ENCODE peak calls at places on chromosomes 7 and 10, in four cellular contexts. U is HEK293T, E is WTC11, J is K562. A is an unnamed sample.

GRCh38 chr10:59222788-59223187 is 46.3 kb downstream of the PHYHIPL start:
- DNase-seq in U (no peak), E (no peak), J (no peak), A (peak)

GRCh38 chr10:133058267-133059092 is 29.2 kb upstream of the ADGRA1 start:
- DNase-seq in U (no peak), E (no peak), J (no peak), A (no peak)

GRCh38 chr10:73218466-73219191 is 28.4 kb downstream of the DNAJC9 start:
- DNase-seq in U (peak), E (no peak), J (peak), A (peak)

GRCh38 chr10:90288403-90288933 is 569.4 kb downstream of the HTR7 start:
- DNase-seq in U (no peak), E (no peak), J (no peak), A (no peak)

GRCh38 chr7:111090834-111091233 is at the start of gene LRRN3:
- DNase-seq in U (peak), E (no peak), J (no peak), A (no peak)

GRCh38 chr10:86960003-86960862 is 1.8 kb downstream of the SNCG start:
- DNase-seq in U (peak), E (peak), J (peak), A (peak)

GRCh38 chr7:70360557-70360956 is 762.3 kb downstream of the AUTS2 start:
- DNase-seq in U (no peak), E (no peak), J (no peak), A (no peak)

GRCh38 chr7:66627876-66628360 is 763 bp upstream of the KCTD7 start:
- DNase-seq in U (no peak), E (no peak), J (no peak), A (peak)

GRCh38 chr10:119162121-119162520 is 3.4 kb downstream of the SFXN4 start:
- DNase-seq in U (no peak), E (no peak), J (no peak), A (no peak)

GRCh38 chr10:72353028-72353962 is 1.4 kb downstream of the DNAJB12 start:
- DNase-seq in U (no peak), E (no peak), J (peak), A (no peak)

GRCh38 chr7:83633516-83633915 is 15.4 kb downstream of the SEMA3E start:
- DNase-seq in U (no peak), E (no peak), J (no peak), A (no peak)

DNA sequence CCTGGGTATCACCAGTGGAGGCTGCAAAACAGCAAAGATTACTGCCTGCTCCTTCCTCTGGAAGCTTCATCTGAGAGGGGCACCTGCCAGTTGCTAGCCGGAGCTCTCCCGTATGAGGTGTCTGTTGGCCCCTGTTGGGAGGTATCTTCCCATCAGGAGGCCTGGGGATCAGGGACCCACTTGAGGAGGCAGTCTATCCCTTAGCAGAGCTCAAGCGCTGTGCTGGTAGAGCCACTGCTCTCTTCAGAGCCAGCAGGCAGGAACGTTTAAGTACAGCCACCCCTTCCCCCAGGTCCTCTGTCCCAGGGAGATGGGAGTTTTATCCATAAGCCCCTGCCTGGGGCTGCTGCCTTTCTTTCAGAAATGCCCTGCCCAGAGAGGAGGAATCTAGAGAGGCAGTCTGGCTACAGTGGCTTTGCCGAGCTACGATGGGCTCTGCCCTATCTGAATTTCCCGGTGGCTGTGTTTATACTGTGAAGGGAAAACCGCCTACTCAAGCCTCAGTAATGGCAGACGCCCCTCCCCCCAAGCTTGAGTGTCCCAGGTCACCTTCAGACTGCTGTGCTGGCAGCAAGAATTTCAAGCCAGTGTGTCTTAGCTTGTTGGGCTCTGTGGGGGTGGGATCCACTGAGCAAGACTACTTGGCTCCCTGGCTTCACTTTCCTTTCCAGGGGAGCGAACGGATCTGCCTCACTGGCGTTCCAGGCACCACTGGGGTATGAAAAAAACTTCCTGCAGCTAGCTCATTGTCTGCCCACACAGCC is 19.6 kb downstream of the SEMA3E start:
- DNase-seq in U (no peak), E (peak), J (no peak), A (no peak)
- TF ChIP-seq ELF4 in U (no peak), E (no peak), J (no peak), A (no peak)

GRCh38 chr10:64555609-64556008 is 1034.4 kb downstream of the REEP3 start:
- DNase-seq in U (no peak), E (no peak), J (no peak), A (no peak)

DNA sequence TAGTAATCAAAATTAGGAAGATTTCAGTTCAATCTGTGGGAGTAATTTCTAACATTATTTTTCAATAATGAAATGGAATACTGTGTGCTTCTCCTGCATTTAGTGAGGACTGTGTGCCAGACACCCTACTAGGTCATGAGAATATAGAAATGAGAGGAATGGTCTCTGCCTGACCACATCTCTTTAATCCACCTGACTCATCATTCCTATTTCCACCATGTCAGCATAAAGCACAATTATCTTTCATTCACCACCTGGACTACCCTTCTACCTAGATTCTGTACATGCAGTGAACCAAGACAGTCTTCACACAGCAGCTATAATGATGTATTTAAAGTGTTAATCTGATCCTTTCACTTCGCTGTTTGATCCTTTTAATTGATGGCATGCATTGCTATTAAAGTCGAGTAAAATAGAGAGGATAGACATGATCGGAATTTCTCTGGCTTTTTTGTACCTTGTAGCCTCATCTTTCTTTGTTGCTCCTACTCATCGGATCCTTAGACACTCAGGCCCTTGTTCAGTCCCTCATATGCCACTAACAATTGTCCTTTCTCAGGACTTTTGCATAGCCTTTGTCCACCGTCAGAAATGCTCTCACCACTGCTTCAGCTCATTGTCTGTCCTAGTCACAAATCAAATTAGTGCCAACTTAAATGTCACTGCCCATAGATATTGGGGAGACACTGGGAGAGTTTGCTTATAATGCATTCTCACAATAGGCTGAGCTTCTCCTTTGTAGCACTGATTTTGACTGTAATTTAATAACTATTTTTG is 1037.1 kb downstream of the REEP3 start:
- DNase-seq in U (no peak), E (no peak), J (no peak), A (no peak)
- TF ChIP-seq ELF4 in U (no peak), E (no peak), J (no peak), A (no peak)

GRCh38 chr10:30384791-30385201 is 35.7 kb upstream of the MTPAP start:
- DNase-seq in U (no peak), E (peak), J (peak), A (peak)
- TF ChIP-seq ELF4 in U (no peak), E (no peak), J (no peak), A (no peak)

DNA sequence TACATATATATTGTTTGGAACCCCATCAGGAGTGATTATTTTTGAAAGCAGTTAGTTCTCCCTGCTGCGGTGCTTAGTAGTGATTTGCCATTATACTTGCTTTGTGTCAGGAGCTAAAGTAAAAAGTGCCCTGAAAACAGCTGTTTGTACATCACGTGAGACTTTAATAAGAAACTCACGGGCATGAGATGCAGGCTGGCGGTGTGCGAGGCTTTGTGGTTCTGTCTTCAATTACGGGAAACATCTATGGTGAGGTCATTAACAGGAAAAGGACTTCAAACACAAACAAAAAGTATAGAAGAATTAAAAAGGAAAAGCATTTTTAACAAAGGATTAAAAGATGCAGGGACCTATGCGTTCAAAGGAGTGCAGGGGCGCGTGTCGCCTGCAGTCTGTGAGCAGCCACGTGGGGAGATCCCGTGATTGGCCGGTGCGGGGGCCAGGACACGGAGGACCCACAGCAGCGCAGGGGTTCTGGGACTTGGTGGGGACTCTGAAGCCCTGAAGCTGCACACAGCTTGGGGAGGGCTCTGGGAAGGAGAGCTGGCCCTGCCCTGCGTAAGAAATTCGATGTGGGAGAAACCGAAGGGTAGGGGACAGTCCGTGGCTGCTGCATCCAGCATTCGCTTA is 268.3 kb downstream of the KLF6 start:
- DNase-seq in U (no peak), E (no peak), J (no peak), A (no peak)
- TF ChIP-seq ELF4 in U (no peak), E (no peak), J (no peak), A (no peak)

GRCh38 chr10:26593896-26594295 is 103.6 kb upstream of the PDSS1 start:
- DNase-seq in U (no peak), E (peak), J (no peak), A (no peak)

GRCh38 chr10:26586211-26586610 is 111.3 kb upstream of the PDSS1 start:
- DNase-seq in U (no peak), E (no peak), J (no peak), A (no peak)

DNA sequence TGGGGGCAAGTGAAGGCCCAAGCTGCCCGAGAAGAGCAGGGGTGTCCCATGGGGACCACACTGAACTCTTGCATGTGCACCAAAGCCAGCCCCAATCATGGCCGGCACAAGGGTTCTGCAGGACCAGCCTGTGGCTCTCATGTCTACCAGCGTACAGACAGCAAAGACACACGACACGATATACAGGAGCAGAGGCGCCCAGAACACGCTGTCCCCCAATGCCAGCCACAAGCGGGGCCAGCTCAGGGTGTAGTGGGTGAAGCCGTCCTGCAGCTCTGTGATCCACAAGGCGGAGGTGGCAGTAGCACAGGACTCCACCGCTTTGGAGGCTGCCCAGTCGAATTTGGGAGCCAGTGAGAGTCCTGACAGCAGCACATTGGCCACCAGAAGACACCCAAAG is 108.9 kb upstream of the PDSS1 start:
- DNase-seq in U (no peak), E (no peak), J (no peak), A (no peak)
- TF ChIP-seq ELF4 in U (no peak), E (no peak), J (no peak), A (no peak)

A was measured in HepG2.